ENCODE peak calls at places on chromosomes 13 and 19, in seven cellular contexts. A is AG09309, B is endothelial cell, C is upper lobe of left lung, O is astrocyte of the spinal cord, H is left lung, G is upper lobe of right lung. D is an unnamed sample.

GRCh38 chr13:50914301-50914700 is 4.7 kb downstream of the RNASEH2B start:
- DNase-seq in C (no peak), O (peak), B (no peak), H (no peak), A (no peak), G (no peak), D (no peak)

GRCh38 chr19:35349614-35350521 is 2.2 kb downstream of the FFAR1 start:
- DNase-seq in G (peak), H (peak), B (no peak), A (no peak), O (no peak), C (no peak), D (no peak)

GRCh38 chr19:19107663-19108062 is 30.6 kb downstream of the TMEM161A start:
- DNase-seq in O (no peak), C (no peak), B (no peak), A (no peak), H (no peak), G (no peak), D (no peak)

GRCh38 chr19:4083677-4084546 is 17.2 kb upstream of the ZBTB7A start:
- DNase-seq in O (no peak), H (no peak), C (peak), G (peak), A (no peak), B (no peak), D (peak)

GRCh38 chr19:45772912-45773311 is 3.9 kb upstream of the SIX5 start:
- DNase-seq in C (no peak), B (no peak), O (no peak), H (no peak), G (no peak), A (no peak), D (no peak)

GRCh38 chr13:69319659-69320058 is 788.0 kb upstream of the ATXN8OS start:
- DNase-seq in O (peak), A (no peak), B (no peak), G (no peak), C (no peak), H (no peak), D (no peak)

GRCh38 chr19:45423589-45424190 is at the start of gene ERCC1:
- DNase-seq in B (peak), A (peak), H (peak), O (peak), C (peak), G (peak), D (peak)

GRCh38 chr19:3984908-3985642 is at the start of gene EEF2:
- DNase-seq in H (peak), C (peak), B (peak), O (peak), A (peak), G (peak), D (peak)

GRCh38 chr19:6087074-6087506 is 23.2 kb downstream of the RFX2 start:
- DNase-seq in G (peak), B (no peak), C (no peak), O (no peak), A (no peak), H (no peak), D (no peak)

GRCh38 chr13:103539265-103539664 is 473.0 kb upstream of the SLC10A2 start:
- DNase-seq in O (no peak), B (peak), C (no peak), A (no peak), G (peak), H (peak), D (no peak)
- TF ChIP-seq CTCF in O (no peak), B (no peak), C (no peak), A (no peak), G (no peak), H (no peak), D (no peak)

DNA sequence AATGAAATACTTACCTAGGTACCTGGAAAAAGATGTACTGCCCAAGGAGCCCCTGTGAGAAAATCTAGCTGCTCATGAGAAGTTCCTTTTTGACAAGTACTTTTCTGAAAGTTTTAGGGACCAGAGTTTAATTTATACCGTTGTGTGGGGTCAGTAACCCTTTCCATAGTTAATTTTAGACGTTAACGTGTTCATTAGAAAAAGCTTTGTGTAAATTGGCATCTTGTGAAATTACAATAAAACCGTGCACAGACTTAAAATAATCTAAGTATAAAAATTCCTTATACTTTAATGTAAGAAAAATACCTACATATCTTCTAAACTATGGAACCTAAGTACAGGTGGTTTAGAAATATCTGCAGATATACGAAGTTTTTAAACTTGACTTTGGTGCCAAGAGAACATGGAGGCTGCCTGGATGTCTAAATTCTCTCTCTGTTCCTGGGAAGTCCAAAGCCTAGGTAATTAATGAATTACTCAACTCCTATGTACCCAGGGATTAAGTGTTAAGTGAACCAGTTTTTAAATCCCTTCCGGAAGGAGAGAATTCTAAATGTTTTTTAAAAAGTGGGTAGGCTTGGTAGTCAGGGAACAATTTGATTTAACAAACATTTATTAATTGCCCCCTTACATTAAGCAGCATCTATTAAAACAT is 50.2 kb upstream of the PDX1 start:
- DNase-seq in B (no peak), H (no peak), G (no peak), O (no peak), A (no peak), C (no peak), D (no peak)
- TF ChIP-seq CTCF in B (peak), H (no peak), G (no peak), O (no peak), A (no peak), C (no peak), D (no peak)

GRCh38 chr13:64551755-64552154 is 2678.4 kb downstream of the PCDH9 start:
- DNase-seq in A (peak), O (peak), G (no peak), H (no peak), B (no peak), C (no peak), D (no peak)

GRCh38 chr13:64553411-64554129 is 2676.6 kb downstream of the PCDH9 start:
- DNase-seq in A (no peak), C (no peak), G (no peak), O (no peak), B (no peak), H (no peak), D (no peak)

DNA sequence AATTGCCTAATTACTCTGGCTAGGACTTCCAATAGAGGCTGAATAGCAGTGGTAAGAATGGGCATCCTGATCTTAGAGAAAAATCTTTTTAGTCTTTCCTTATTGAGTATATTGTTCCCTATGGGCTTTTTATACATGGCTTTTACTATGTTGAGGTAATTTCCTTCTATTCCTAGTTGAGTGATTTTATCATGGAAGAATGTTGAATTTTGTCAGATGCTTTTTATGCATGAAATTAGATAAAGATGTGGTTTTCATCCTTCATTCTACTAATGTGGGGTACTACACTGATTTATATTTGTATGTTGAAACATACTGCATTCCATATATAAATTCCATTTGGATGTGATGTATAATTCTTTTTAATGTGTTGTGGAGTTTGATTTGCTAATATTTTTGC is 2673.7 kb downstream of the PCDH9 start:
- DNase-seq in G (no peak), H (no peak), C (no peak), A (no peak), B (no peak), O (peak), D (no peak)
- TF ChIP-seq CTCF in G (no peak), H (no peak), C (no peak), A (no peak), B (no peak), O (no peak), D (no peak)

DNA sequence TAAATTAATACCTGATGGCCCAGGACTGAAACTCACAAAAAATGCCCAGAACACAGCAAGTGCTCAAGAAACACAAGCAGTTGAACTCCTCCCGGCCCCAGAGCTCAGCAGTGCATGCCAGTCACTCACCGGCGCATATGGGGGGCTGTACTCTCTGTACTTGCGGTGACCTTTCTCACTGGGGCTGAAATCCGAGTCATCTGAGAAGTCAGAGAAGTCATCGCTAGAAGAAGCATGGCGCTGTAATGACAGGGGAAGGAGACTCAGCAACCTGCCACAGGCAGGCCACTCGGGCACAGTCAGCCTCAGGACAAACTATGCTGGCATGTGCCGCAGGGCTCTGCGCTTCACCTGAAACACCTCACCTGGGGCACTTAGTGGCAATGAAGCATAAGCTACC is 19.7 kb downstream of the ZC3H4 start:
- DNase-seq in C (no peak), B (no peak), O (no peak), A (no peak), G (no peak), H (no peak), D (no peak)
- TF ChIP-seq CTCF in C (no peak), B (no peak), O (no peak), A (no peak), G (no peak), H (no peak), D (no peak)

DNA sequence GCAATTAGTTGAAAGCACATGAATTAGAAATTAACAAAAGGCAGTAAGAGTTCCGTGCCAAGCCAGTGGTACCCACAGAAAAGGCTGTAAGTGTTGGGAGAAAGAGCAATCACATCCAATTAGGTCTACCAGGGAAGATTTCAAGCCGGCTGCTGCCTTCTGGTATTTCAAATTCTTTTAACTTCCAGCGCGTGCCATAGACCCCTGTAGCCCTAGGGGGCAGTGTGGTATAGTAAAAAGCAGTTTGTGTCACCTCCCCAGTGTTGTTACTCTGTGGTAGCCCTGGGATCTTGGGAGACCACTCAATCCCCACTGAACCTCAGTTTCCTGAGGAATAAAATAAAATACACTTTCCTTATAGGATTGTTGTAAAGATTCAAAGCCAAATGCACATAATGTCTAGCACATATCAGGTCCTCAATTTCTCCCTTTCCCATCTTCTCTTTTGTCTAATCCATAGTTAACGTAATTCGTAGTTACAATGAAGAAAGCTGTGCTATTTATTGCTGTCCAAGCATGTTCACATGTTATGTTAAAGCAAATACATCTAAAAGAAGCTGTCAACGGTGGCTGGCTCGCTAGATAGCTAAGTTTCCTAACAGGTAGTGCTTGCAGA is 230.2 kb downstream of the TDRD3 start:
- DNase-seq in C (no peak), H (no peak), O (peak), G (no peak), A (no peak), B (peak), D (no peak)
- TF ChIP-seq CTCF in C (no peak), H (peak), O (peak), G (peak), A (peak), B (peak), D (no peak)

DNA sequence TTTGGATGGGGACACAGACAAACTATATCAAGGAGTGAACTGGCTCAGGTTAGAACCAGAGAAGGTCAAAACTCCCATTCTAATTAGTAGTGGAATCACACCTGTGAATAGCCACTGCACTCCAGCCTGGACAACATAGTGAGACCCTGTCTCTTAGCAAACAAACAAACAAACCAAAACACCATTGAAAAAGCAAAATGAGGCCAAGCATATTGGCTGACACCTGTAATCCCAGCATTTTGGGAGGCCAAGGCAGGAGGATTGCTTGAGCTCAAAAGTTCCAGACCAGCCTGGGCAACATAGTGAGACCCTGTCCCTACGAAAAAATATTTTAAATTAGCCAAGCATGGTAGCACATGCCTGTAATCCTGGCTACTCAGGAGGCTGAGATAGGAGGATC is 39.1 kb upstream of the UBAC2 start:
- DNase-seq in H (no peak), C (no peak), G (no peak), O (no peak), A (no peak), B (no peak), D (no peak)
- TF ChIP-seq CTCF in H (no peak), C (no peak), G (no peak), O (no peak), A (no peak), B (no peak), D (no peak)